ENCODE peak calls at places on chromosomes 5 and 9, in four cellular contexts. O, P, D and Z are unnamed samples.

GRCh38 chr5:84274585-84275468 is 109.9 kb downstream of the EDIL3 start:
- DNase-seq in O (no peak), P (peak; percentile 26), D (peak; percentile 76), Z (peak; percentile 62)

GRCh38 chr5:179406031-179406681 is 60.9 kb upstream of the ADAMTS2 start:
- DNase-seq in O (no peak), P (no peak), D (peak; percentile 52), Z (peak; percentile 43)

GRCh38 chr9:125633116-125633743 is 73.8 kb downstream of the MAPKAP1 start:
- DNase-seq in O (no peak), P (peak; percentile 43), D (no peak), Z (peak; percentile 17)

GRCh38 chr5:87029951-87030350 is 237.7 kb upstream of the RASA1 start:
- DNase-seq in O (no peak), P (no peak), D (no peak), Z (no peak)

GRCh38 chr5:57010786-57011185 is 58.9 kb upstream of the MIER3 start:
- DNase-seq in O (no peak), P (no peak), D (no peak), Z (no peak)

GRCh38 chr5:123371575-123372179 is 51.5 kb downstream of the CEP120 start:
- DNase-seq in O (peak; percentile 51), P (peak; percentile 42), D (peak; percentile 55), Z (peak; percentile 24)

GRCh38 chr5:14156611-14157493 is 13.7 kb downstream of the TRIO start:
- DNase-seq in O (no peak), P (no peak), D (no peak), Z (peak; percentile 95)

GRCh38 chr5:176436641-176437040 is 11.5 kb upstream of the FAF2 start:
- DNase-seq in O (no peak), P (no peak), D (no peak), Z (peak; percentile 19)

GRCh38 chr9:14868418-14868771 is 41.8 kb downstream of the FREM1 start:
- DNase-seq in O (no peak), P (no peak), D (no peak), Z (no peak)

GRCh38 chr9:126057461-126057860 is 269.2 kb upstream of the MVB12B start:
- DNase-seq in O (no peak), P (no peak), D (no peak), Z (no peak)

GRCh38 chr5:6715758-6716633 is 2.8 kb downstream of the TENT4A start:
- DNase-seq in O (no peak), P (no peak), D (peak; percentile 51), Z (no peak)

GRCh38 chr9:110180713-110181434 is 27.1 kb downstream of the C9orf152 start:
- DNase-seq in O (no peak), P (no peak), D (peak; percentile 58), Z (no peak)

GRCh38 chr9:137959641-137960411 is 82.2 kb downstream of the CACNA1B start:
- DNase-seq in O (no peak), P (peak; percentile 22), D (peak; percentile 27), Z (no peak)

GRCh38 chr5:57210633-57211032 is 36.8 kb downstream of the GPBP1 start:
- DNase-seq in O (no peak), P (no peak), D (no peak), Z (no peak)

GRCh38 chr9:22446589-22446949 is at the start of gene DMRTA1:
- DNase-seq in O (peak; percentile 83), P (peak; percentile 87), D (no peak), Z (peak; percentile 93)

GRCh38 chr5:137600721-137601360 is 101.7 kb upstream of the SPOCK1 start:
- DNase-seq in O (no peak), P (no peak), D (no peak), Z (no peak)

GRCh38 chr9:1535051-1535450 is 480.1 kb upstream of the SMARCA2 start:
- DNase-seq in O (no peak), P (no peak), D (no peak), Z (no peak)

GRCh38 chr9:86078731-86079130 is 20.6 kb downstream of the GOLM1 start:
- DNase-seq in O (no peak), P (no peak), D (peak; percentile 46), Z (no peak)

GRCh38 chr5:142053434-142054253 is 40.8 kb upstream of the GNPDA1 start:
- DNase-seq in O (no peak), P (no peak), D (peak; percentile 65), Z (peak; percentile 66)

GRCh38 chr9:123335227-123335985 is 20.6 kb upstream of the CRB2 start:
- DNase-seq in O (no peak), P (no peak), D (no peak), Z (peak; percentile 76)

GRCh38 chr5:150511641-150512367 is 3.9 kb downstream of the NDST1 start:
- DNase-seq in O (no peak), P (peak; percentile 69), D (no peak), Z (peak; percentile 69)

GRCh38 chr5:177402271-177403043 is 2.0 kb upstream of the PFN3 start:
- DNase-seq in O (peak; percentile 84), P (peak; percentile 82), D (peak; percentile 77), Z (peak; percentile 61)

DNA sequence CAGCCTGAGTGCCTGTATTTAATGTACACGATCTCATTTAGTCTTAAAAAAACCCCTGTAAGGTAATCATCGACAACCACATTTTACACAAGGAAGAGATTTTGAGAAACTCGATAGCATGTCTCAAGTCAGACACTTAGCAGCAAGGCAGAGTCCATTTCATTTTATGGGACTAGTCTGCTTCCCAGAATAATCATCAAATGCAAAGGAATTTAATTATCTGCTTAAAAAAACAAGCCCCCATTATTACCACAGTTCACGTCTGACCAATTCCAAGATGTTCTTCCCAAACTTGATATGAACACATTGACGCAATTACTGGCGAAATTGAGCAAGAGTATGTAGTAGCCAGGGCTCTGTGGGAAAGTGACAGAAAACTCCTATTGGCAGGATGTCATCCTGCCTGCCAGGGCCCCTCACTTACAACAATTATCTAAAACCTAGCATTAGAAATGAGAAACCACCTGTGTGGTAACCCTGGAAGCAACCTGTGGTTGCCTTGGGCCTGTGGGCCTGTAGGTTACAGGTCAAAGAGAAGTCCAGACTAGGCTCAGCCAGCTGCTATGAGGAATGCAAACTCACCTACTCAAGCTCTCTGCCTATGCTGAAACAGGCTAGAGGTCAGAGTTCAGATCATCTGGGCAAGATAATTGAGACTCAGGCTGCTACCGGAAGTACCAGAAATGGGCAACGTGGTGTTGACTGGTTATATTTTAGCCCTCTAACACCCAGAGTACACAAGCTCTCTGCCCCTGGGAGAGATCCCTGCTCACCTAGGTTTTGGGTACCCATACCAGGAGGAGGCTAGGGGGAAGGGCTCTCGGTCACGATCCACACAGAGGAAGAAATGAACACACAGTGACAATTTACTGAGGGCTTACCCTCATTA is 1.6 kb downstream of the B4GALT1 start:
- DNase-seq in O (no peak), P (peak; percentile 61), D (peak; percentile 81), Z (peak; percentile 45)
- H3K4me1 ChIP-seq in O (peaks cover 62% of the 10 kb centered on the region), P (peaks cover 70% of the 10 kb centered on the region), D (peaks cover 52% of the 10 kb centered on the region), Z (peaks cover 58% of the 10 kb centered on the region)

GRCh38 chr9:80496901-80497565 is 925.3 kb downstream of the TLE4 start:
- DNase-seq in O (no peak), P (no peak), D (no peak), Z (no peak)

GRCh38 chr9:80498165-80498564 is 926.4 kb downstream of the TLE4 start:
- DNase-seq in O (no peak), P (no peak), D (no peak), Z (no peak)

GRCh38 chr9:80489329-80489728 is 917.6 kb downstream of the TLE4 start:
- DNase-seq in O (no peak), P (no peak), D (no peak), Z (no peak)

GRCh38 chr9:80491086-80491749 is 919.5 kb downstream of the TLE4 start:
- DNase-seq in O (no peak), P (no peak), D (no peak), Z (no peak)

GRCh38 chr9:80492221-80492620 is 920.5 kb downstream of the TLE4 start:
- DNase-seq in O (peak; percentile 59), P (peak; percentile 67), D (no peak), Z (peak; percentile 32)
- H3K9me3 ChIP-seq in O (no peaks in the 10 kb centered on the region), P (no peaks in the 10 kb centered on the region), D (no peaks in the 10 kb centered on the region), Z (no peaks in the 10 kb centered on the region)

DNA sequence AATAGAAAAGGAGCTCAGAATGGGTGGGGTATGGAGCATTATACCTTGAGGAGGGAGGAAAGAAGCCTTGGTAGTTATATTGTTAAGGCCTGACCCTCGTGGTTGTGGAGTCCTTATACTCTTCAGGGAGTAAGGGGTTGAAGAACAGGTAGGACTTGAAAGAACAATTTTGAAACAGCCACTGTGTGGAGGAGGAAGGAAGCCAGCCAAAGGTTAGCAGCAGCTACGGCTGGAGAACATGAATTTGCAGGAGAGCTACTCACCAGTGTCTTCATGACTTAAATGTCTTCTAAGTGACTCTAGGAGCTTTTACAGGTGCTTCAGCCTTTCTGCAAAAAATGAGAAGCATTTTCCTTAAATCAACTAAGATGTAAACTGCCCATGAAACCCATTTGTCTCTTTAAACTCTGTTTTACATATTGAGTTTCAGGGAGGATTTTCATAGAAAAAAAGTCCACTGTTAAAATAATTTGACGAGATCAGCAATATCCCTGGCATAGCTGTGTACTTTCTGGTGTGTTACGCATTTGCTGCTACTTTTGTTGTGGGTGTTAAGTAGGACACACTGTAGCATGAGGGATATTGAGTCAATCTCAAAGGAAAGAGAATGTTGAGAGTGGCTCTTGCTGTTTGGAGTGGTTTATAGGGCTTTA is 110.6 kb upstream of the ELL2 start:
- DNase-seq in O (no peak), P (no peak), D (no peak), Z (no peak)
- H3K4me3 ChIP-seq in O (no peak overlapping the region), P (no peak overlapping the region), D (no peak overlapping the region), Z (no peak overlapping the region)

DNA sequence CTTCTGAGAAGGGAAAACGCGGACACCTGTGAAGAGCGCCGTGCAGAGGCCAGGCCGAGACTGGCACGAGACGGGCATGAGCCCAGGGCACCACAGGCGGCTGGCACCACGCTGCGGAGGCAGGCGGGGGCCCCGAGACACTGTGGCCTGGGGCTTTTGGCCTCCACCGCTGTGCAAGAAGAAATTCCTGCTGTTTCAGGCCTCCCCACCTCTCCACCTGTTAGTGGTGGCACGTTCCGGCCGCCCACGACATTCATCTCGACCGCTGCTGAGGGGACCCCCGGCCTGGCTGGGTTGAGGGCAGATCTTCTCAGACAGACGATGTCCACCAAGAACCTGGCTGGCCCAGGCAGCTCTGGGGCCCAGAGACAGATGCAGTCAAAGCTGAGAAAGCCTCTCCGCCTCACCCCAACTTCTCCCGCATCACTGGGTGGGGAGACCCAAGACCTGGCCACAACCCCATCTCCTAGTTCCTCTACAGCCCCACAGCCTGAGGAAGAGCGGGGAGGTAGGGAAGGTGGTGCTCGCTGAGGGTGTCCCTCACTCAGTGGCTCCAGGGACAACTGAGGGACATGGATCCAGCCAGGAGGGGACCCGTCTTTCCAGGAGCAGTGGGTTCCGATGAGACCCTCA is 11.4 kb downstream of the NACC2 start:
- DNase-seq in O (peak; percentile 40), P (no peak), D (no peak), Z (no peak)
- H3K4me1 ChIP-seq in O (peaks cover 77% of the 10 kb centered on the region), P (peaks cover 99% of the 10 kb centered on the region), D (peaks cover 17% of the 10 kb centered on the region), Z (no peaks in the 10 kb centered on the region)

DNA sequence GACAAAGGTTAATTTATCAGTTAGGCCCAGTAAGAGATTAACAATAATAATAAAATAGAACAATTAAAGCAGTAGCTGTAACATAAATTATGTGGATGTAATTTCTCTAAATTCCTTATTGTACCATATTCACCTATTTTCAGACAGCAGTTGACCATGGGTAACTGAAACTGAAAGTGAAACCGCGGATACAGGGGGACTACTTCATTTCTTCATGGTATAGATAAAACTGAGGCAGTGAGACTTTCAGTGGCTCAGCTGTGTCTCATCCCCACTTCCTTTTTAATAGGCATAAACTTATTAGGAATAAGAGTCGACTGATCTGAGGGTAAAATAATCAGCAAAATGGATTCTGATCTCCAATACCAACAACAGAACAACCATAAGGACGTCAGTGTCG is 174.0 kb upstream of the WWC1 start:
- DNase-seq in O (no peak), P (no peak), D (no peak), Z (no peak)
- H3K9me3 ChIP-seq in O (no peaks in the 10 kb centered on the region), P (no peaks in the 10 kb centered on the region), D (no peaks in the 10 kb centered on the region), Z (no peaks in the 10 kb centered on the region)

GRCh38 chr9:104575451-104575850 is 6.5 kb downstream of the OR13C8 start:
- DNase-seq in O (no peak), P (no peak), D (no peak), Z (no peak)
- H3K4me3 ChIP-seq in O (no peak overlapping the region), P (no peak overlapping the region), D (no peak overlapping the region), Z (no peak overlapping the region)